ENCODE peak calls at places on chromosomes 11 and 22, in ten cellular contexts. A is Caki2; W is activated CD8-positive, alpha-beta T cell treated with anti-CD3 and anti-CD28 coated beads, Interleukin-2, amount 10 ng/mL, durations not matched to agents 7 days and 5 days; C is iris pigment epithelial cell; K is lower leg skin; J is activated gamma-delta T cell treated with anti-CD3 and anti-CD28 coated beads, Interleukin-2, amount 50 U/mL, for 16 hours; I is CD4-positive, alpha-beta T cell; B is LoVo; L is stimulated activated CD4-positive, alpha-beta T cell treated with anti-CD3 and anti-CD28 coated beads, Interleukin-12 subunit alpha, Interleukin-12 subunit beta, amount 100 ng/mL, for 24 hours; H is NCI-H82. O is an unnamed sample.

GRCh38 chr22:49788492-49788891 is 39.2 kb downstream of the BRD1 start:
- DNase-seq in A (no peak), W (peak), C (peak), K (peak), J (no peak), I (no peak), B (no peak), L (no peak), H (no peak), O (no peak)

GRCh38 chr11:42764936-42765335 is 546.9 kb upstream of the API5 start:
- DNase-seq in A (no peak), W (no peak), C (no peak), K (no peak), J (no peak), I (no peak), B (no peak), L (no peak), H (no peak), O (no peak)

GRCh38 chr11:132008872-132009271 is 638.5 kb downstream of the NTM start:
- DNase-seq in A (no peak), W (no peak), C (no peak), K (no peak), J (no peak), I (no peak), B (no peak), L (no peak), H (no peak), O (no peak)

GRCh38 chr11:55263081-55263480 is 1.1 kb downstream of the TRIM48 start:
- DNase-seq in A (no peak), W (no peak), C (no peak), K (no peak), J (no peak), I (no peak), B (no peak), L (no peak), H (no peak), O (no peak)

GRCh38 chr11:17906436-17906835 is 106.4 kb downstream of the SERGEF start:
- DNase-seq in A (no peak), W (no peak), C (no peak), K (no peak), J (no peak), I (no peak), B (no peak), L (no peak), H (peak), O (no peak)

GRCh38 chr11:65786786-65787636 is at the start of gene OVOL1:
- DNase-seq in A (no peak), W (no peak), C (no peak), K (no peak), J (no peak), I (no peak), B (peak), L (no peak), H (no peak), O (no peak)

GRCh38 chr11:9103542-9104276 is 12.3 kb upstream of the SCUBE2 start:
- DNase-seq in A (no peak), W (no peak), C (no peak), K (no peak), J (no peak), I (no peak), B (no peak), L (no peak), H (no peak), O (no peak)

GRCh38 chr22:24471570-24471969 is 23.6 kb upstream of the UPB1 start:
- DNase-seq in A (no peak), W (no peak), C (peak), K (no peak), J (no peak), I (no peak), B (no peak), L (no peak), H (peak), O (no peak)

GRCh38 chr11:68698993-68699392 is 14.6 kb downstream of the GAL start:
- DNase-seq in A (no peak), W (no peak), C (no peak), K (peak), J (no peak), I (no peak), B (no peak), L (no peak), H (no peak), O (no peak)

GRCh38 chr22:36419177-36419911 is 31.6 kb upstream of the MYH9 start:
- DNase-seq in A (no peak), W (peak), C (peak), K (no peak), J (no peak), I (no peak), B (peak), L (no peak), H (no peak), O (no peak)

GRCh38 chr22:41094036-41094435 is 1.6 kb downstream of the EP300 start:
- DNase-seq in A (peak), W (peak), C (peak), K (no peak), J (no peak), I (no peak), B (no peak), L (no peak), H (peak), O (no peak)

GRCh38 chr22:35314161-35314942 is 14.7 kb downstream of the TOM1 start:
- DNase-seq in A (no peak), W (no peak), C (no peak), K (peak), J (no peak), I (no peak), B (no peak), L (no peak), H (peak), O (no peak)

GRCh38 chr11:65366340-65366773 is 11.8 kb downstream of the TIGD3 start:
- DNase-seq in A (peak), W (peak), C (peak), K (no peak), J (no peak), I (no peak), B (peak), L (no peak), H (peak), O (no peak)

GRCh38 chr11:20004856-20005255 is 155.4 kb downstream of the DBX1 start:
- DNase-seq in A (no peak), W (no peak), C (no peak), K (no peak), J (no peak), I (no peak), B (no peak), L (no peak), H (no peak), O (no peak)

GRCh38 chr11:112042161-112042960 is 17.2 kb downstream of the DLAT start:
- DNase-seq in A (peak), W (no peak), C (peak), K (no peak), J (no peak), I (no peak), B (no peak), L (no peak), H (no peak), O (no peak)

GRCh38 chr11:21933095-21933494 is 259.8 kb upstream of the ANO5 start:
- DNase-seq in A (no peak), W (no peak), C (no peak), K (no peak), J (no peak), I (no peak), B (no peak), L (no peak), H (peak), O (no peak)

GRCh38 chr11:122711831-122712378 is 56.4 kb downstream of the UBASH3B start:
- DNase-seq in A (no peak), W (no peak), C (no peak), K (no peak), J (no peak), I (no peak), B (no peak), L (no peak), H (no peak), O (no peak)

GRCh38 chr11:119222308-119222707 is 16.2 kb downstream of the CBL start:
- DNase-seq in A (no peak), W (no peak), C (peak), K (no peak), J (no peak), I (no peak), B (no peak), L (no peak), H (no peak), O (no peak)

GRCh38 chr22:35609761-35610160 is 7.4 kb downstream of the MB start:
- DNase-seq in A (no peak), W (no peak), C (no peak), K (no peak), J (no peak), I (no peak), B (no peak), L (no peak), H (no peak), O (no peak)

GRCh38 chr11:87428266-87428665 is 390.5 kb downstream of the TMEM135 start:
- DNase-seq in A (no peak), W (no peak), C (peak), K (no peak), J (no peak), I (no peak), B (no peak), L (no peak), H (no peak), O (no peak)

GRCh38 chr11:104104664-104105063 is 59.3 kb downstream of the PDGFD start:
- DNase-seq in A (no peak), W (no peak), C (no peak), K (no peak), J (no peak), I (no peak), B (no peak), L (no peak), H (no peak), O (no peak)

GRCh38 chr11:35523351-35523768 is 2.1 kb downstream of the PAMR1 start:
- DNase-seq in A (no peak), W (no peak), C (peak), K (no peak), J (no peak), I (no peak), B (no peak), L (no peak), H (no peak), O (no peak)

GRCh38 chr11:12544986-12545775 is 129.0 kb upstream of the TEAD1 start:
- DNase-seq in A (no peak), W (no peak), C (peak), K (peak), J (no peak), I (no peak), B (no peak), L (no peak), H (no peak), O (no peak)

GRCh38 chr11:38332046-38332445 is 1734.0 kb upstream of the RAG2 start:
- DNase-seq in A (no peak), W (no peak), C (no peak), K (no peak), J (no peak), I (no peak), B (no peak), L (no peak), H (no peak), O (no peak)

O was measured in stimulated activated effector memory CD8-positive, alpha-beta T cell treated with anti-CD3 and anti-CD28 coated beads, Interleukin-12 subunit alpha, Interleukin-12 subunit beta, amount 100 ng/mL, for 72 hours.